ENCODE peak calls at places on chromosome 7, in six cellular contexts. L, X, T, I, E and U are unnamed samples.

GRCh38 chr7:114264029-114264428 is 150.6 kb upstream of the FOXP2 start:
- DNase-seq in T (no peak), E (no peak), X (peak; percentile 17), I (no peak), L (no peak), U (no peak)

GRCh38 chr7:156962897-156963296 is 13.4 kb downstream of the NOM1 start:
- DNase-seq in T (no peak), E (no peak), I (no peak), L (no peak), X (no peak), U (no peak)

GRCh38 chr7:17302575-17303142 is 4.2 kb downstream of the AHR start:
- DNase-seq in E (no peak), X (peak; percentile 30), I (no peak), L (no peak), T (peak; percentile 23), U (no peak)

GRCh38 chr7:123724725-123725381 is 23.9 kb downstream of the WASL start:
- DNase-seq in T (no peak), L (no peak), I (no peak), X (peak; percentile 46), E (no peak), U (no peak)

GRCh38 chr7:81462672-81463071 is 307.2 kb downstream of the HGF start:
- DNase-seq in X (peak; percentile 69), I (no peak), L (no peak), T (no peak), E (no peak), U (no peak)

GRCh38 chr7:93921607-93922446 is at the start of gene GNG11:
- DNase-seq in I (no peak), L (peak; percentile 10), E (peak; percentile 57), X (peak; percentile 80), T (peak; percentile 68), U (no peak)

GRCh38 chr7:22601812-22602568 is 102.0 kb upstream of the STEAP1B start:
- DNase-seq in X (peak; percentile 59), T (no peak), L (no peak), E (no peak), I (no peak), U (no peak)

GRCh38 chr7:80307251-80307856 is 172.7 kb downstream of the GNAI1 start:
- DNase-seq in E (no peak), T (peak; percentile 31), L (no peak), X (peak; percentile 56), I (no peak), U (peak; percentile 58)

GRCh38 chr7:2001601-2002442 is 230.9 kb downstream of the MAD1L1 start:
- DNase-seq in T (no peak), E (no peak), L (no peak), I (no peak), X (no peak), U (no peak)

GRCh38 chr7:95549818-95550529 is 46.3 kb downstream of the PDK4 start:
- DNase-seq in X (peak; percentile 92), T (peak; percentile 87), E (no peak), I (no peak), L (no peak), U (peak; percentile 80)

GRCh38 chr7:44327981-44328380 is 2.6 kb upstream of the CAMK2B start:
- DNase-seq in T (no peak), L (no peak), I (no peak), X (no peak), E (no peak), U (no peak)

GRCh38 chr7:142443614-142444013 is 185.8 kb upstream of the PRSS58 start:
- DNase-seq in L (no peak), T (no peak), X (peak; percentile 32), I (no peak), E (no peak), U (no peak)

GRCh38 chr7:71459137-71459536 is 327.2 kb downstream of the GALNT17 start:
- DNase-seq in X (no peak), L (no peak), E (no peak), I (no peak), T (no peak), U (no peak)

GRCh38 chr7:27168265-27168947 is 3.1 kb upstream of the HOXA9 start:
- DNase-seq in L (no peak), T (no peak), X (no peak), E (no peak), I (no peak), U (no peak)

GRCh38 chr7:12722720-12723241 is 35.3 kb downstream of the ARL4A start:
- DNase-seq in L (no peak), T (no peak), X (peak; percentile 30), E (no peak), I (no peak), U (no peak)

GRCh38 chr7:41451826-41452225 is 251.1 kb downstream of the INHBA start:
- DNase-seq in I (no peak), E (no peak), L (no peak), T (no peak), X (peak; percentile 44), U (no peak)

GRCh38 chr7:374706-375490 is 84.9 kb downstream of the FOXL3 start:
- DNase-seq in L (no peak), I (no peak), E (no peak), X (no peak), T (no peak), U (no peak)

GRCh38 chr7:74461970-74462706 is 8.4 kb downstream of the GTF2IRD1 start:
- DNase-seq in T (no peak), L (no peak), X (no peak), E (no peak), I (no peak), U (no peak)

GRCh38 chr7:114214454-114214853 is 200.2 kb upstream of the FOXP2 start:
- DNase-seq in L (no peak), X (no peak), T (no peak), I (no peak), E (no peak), U (no peak)

GRCh38 chr7:50608196-50608906 is 43.1 kb upstream of the DDC start:
- DNase-seq in I (no peak), T (no peak), X (no peak), L (no peak), E (peak; percentile 10), U (no peak)

GRCh38 chr7:32890010-32890552 is 1.5 kb downstream of the KBTBD2 start:
- DNase-seq in T (peak; percentile 55), E (peak; percentile 19), I (no peak), X (peak; percentile 32), L (no peak), U (no peak)

GRCh38 chr7:124462249-124462648 is 303.3 kb downstream of the GPR37 start:
- DNase-seq in E (no peak), T (no peak), I (no peak), L (no peak), X (peak; percentile 72), U (no peak)

DNA sequence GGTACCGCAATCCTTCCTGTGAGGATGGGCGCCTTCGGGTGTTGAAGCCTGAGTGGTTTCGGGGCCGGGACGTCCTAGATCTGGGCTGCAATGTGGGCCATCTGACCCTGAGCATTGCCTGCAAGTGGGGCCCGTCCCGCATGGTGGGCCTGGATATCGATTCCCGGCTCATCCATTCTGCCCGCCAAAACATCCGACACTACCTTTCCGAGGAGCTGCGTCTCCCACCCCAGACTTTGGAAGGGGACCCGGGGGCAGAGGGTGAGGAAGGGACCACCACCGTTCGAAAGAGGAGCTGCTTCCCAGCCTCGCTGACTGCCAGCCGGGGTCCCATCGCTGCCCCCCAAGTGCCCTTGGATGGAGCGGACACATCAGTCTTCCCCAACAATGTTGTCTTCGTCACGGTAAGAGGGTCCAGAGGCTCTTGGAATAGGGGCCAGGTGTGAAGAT is 1.7 kb downstream of the MEPCE start:
- DNase-seq in E (no peak), L (no peak), I (no peak), X (no peak), T (no peak), U (no peak)
- H4K20me1 ChIP-seq in E (peaks cover 9% of the 10 kb centered on the region), L (peaks cover 8% of the 10 kb centered on the region), I (peaks cover 26% of the 10 kb centered on the region), X (no peaks in the 10 kb centered on the region), T (peaks cover 3% of the 10 kb centered on the region), U (peaks cover 6% of the 10 kb centered on the region)

GRCh38 chr7:43234073-43234472 is 121.6 kb downstream of the HECW1 start:
- DNase-seq in T (no peak), L (no peak), I (no peak), E (no peak), X (no peak), U (no peak)
- H4K20me1 ChIP-seq in T (no peaks in the 10 kb centered on the region), L (no peaks in the 10 kb centered on the region), I (no peaks in the 10 kb centered on the region), E (no peaks in the 10 kb centered on the region), X (no peaks in the 10 kb centered on the region), U (no peaks in the 10 kb centered on the region)

GRCh38 chr7:155746188-155746587 is 66.1 kb downstream of the SHH start:
- DNase-seq in T (no peak), E (peak; percentile 33), I (no peak), X (no peak), L (no peak), U (no peak)

GRCh38 chr7:155752756-155753445 is 59.4 kb downstream of the SHH start:
- DNase-seq in X (no peak), L (no peak), I (no peak), E (peak; percentile 38), T (no peak), U (no peak)

GRCh38 chr7:155751409-155751808 is 60.9 kb downstream of the SHH start:
- DNase-seq in L (no peak), X (no peak), I (no peak), T (no peak), E (no peak), U (no peak)

GRCh38 chr7:155750255-155751125 is 61.8 kb downstream of the SHH start:
- DNase-seq in I (no peak), L (no peak), T (no peak), X (no peak), E (no peak), U (no peak)

DNA sequence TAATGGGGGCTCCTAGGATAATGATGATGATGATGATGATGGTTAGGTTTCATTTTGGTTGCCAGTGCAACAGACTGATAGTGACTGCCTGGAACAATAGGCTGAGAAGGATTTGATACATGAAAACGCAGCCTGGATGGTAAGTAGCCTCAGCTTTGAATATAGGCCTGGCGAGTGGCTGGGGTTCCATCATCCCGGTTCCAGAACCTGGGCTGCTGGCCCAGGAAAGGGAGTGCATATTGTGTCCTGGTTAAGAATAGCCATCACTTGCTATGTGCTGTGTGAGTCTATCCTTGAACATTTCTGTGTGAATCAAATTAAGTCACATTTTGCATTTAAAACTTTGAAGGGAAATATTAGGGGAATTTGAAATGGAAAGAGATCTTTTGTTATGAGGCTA is 62.7 kb downstream of the SHH start:
- DNase-seq in X (no peak), T (no peak), I (no peak), L (no peak), E (no peak), U (no peak)
- H4K20me1 ChIP-seq in X (no peaks in the 10 kb centered on the region), T (peaks cover 85% of the 10 kb centered on the region), I (peaks cover 4% of the 10 kb centered on the region), L (peaks cover 11% of the 10 kb centered on the region), E (peaks cover 62% of the 10 kb centered on the region), U (peaks cover 90% of the 10 kb centered on the region)

GRCh38 chr7:87212478-87212877 is 7.1 kb downstream of the TMEM243 start:
- DNase-seq in E (no peak), L (no peak), T (no peak), I (no peak), X (no peak), U (no peak)
- H4K20me1 ChIP-seq in E (peaks cover 37% of the 10 kb centered on the region), L (peaks cover 3% of the 10 kb centered on the region), T (no peaks in the 10 kb centered on the region), I (no peaks in the 10 kb centered on the region), X (no peaks in the 10 kb centered on the region), U (no peaks in the 10 kb centered on the region)

GRCh38 chr7:101823596-101823995 is 6.2 kb downstream of the CUX1 start:
- DNase-seq in X (no peak), I (no peak), L (no peak), T (no peak), E (no peak), U (no peak)
- H4K20me1 ChIP-seq in X (no peaks in the 10 kb centered on the region), I (peaks cover 38% of the 10 kb centered on the region), L (peaks cover 29% of the 10 kb centered on the region), T (peaks cover 91% of the 10 kb centered on the region), E (peaks cover 55% of the 10 kb centered on the region), U (peaks cover 43% of the 10 kb centered on the region)

GRCh38 chr7:134941185-134941900 is 45.0 kb upstream of the AGBL3 start:
- DNase-seq in L (no peak), T (peak; percentile 71), E (no peak), I (no peak), X (peak; percentile 94), U (peak; percentile 54)
- H4K20me1 ChIP-seq in L (no peaks in the 10 kb centered on the region), T (no peaks in the 10 kb centered on the region), E (no peaks in the 10 kb centered on the region), I (no peaks in the 10 kb centered on the region), X (no peaks in the 10 kb centered on the region), U (no peaks in the 10 kb centered on the region)

GRCh38 chr7:28470344-28470743 is 58.0 kb downstream of the CREB5 start:
- DNase-seq in E (no peak), I (no peak), L (no peak), X (no peak), T (no peak), U (no peak)
- H4K20me1 ChIP-seq in E (no peaks in the 10 kb centered on the region), I (no peaks in the 10 kb centered on the region), L (no peaks in the 10 kb centered on the region), X (no peaks in the 10 kb centered on the region), T (no peaks in the 10 kb centered on the region), U (no peaks in the 10 kb centered on the region)